ENCODE peak calls at places on chromosomes 16 and 17, in five cellular contexts. One of them, this sample, is unnamed.

GRCh38 chr17:51541215-51541614 is 280.9 kb downstream of the UTP18 start:
- DNase-seq in NCI-H1436 treated with DMSO at 0.1 percent for 48 hours: no peak
- DNase-seq in left lobe of liver: no peak
- DNase-seq in Right ventricle myocardium superior: no peak
- DNase-seq in kidney epithelial cell: no peak
- DNase-seq in this sample: no peak

GRCh38 chr17:77458202-77459017 is 317.6 kb downstream of the SEC14L1 start:
- DNase-seq in NCI-H1436 treated with DMSO at 0.1 percent for 48 hours: no peak
- DNase-seq in Right ventricle myocardium superior: no peak
- DNase-seq in kidney epithelial cell: no peak
- DNase-seq in left lobe of liver: no peak
- DNase-seq in this sample: no peak

GRCh38 chr16:19882641-19883040 is 2.0 kb downstream of the GPRC5B start:
- DNase-seq in Right ventricle myocardium superior: no peak
- DNase-seq in left lobe of liver: no peak
- DNase-seq in NCI-H1436 treated with DMSO at 0.1 percent for 48 hours: no peak
- DNase-seq in kidney epithelial cell: no peak
- DNase-seq in this sample: no peak

GRCh38 chr17:65583921-65584603 is 22.6 kb upstream of the AXIN2 start:
- DNase-seq in kidney epithelial cell: no peak
- DNase-seq in left lobe of liver: no peak
- DNase-seq in Right ventricle myocardium superior: peak
- DNase-seq in NCI-H1436 treated with DMSO at 0.1 percent for 48 hours: no peak
- DNase-seq in this sample: no peak

GRCh38 chr16:17470002-17470870 is 524 bp downstream of the XYLT1 start:
- DNase-seq in NCI-H1436 treated with DMSO at 0.1 percent for 48 hours: no peak
- DNase-seq in Right ventricle myocardium superior: peak
- DNase-seq in kidney epithelial cell: no peak
- DNase-seq in left lobe of liver: no peak
- DNase-seq in this sample: no peak

GRCh38 chr16:82040296-82040695 is 5.2 kb downstream of the HSD17B2 start:
- DNase-seq in kidney epithelial cell: no peak
- DNase-seq in NCI-H1436 treated with DMSO at 0.1 percent for 48 hours: no peak
- DNase-seq in left lobe of liver: no peak
- DNase-seq in Right ventricle myocardium superior: no peak
- DNase-seq in this sample: no peak

GRCh38 chr16:88742896-88743605 is 36.7 kb downstream of the CTU2 start:
- DNase-seq in NCI-H1436 treated with DMSO at 0.1 percent for 48 hours: no peak
- DNase-seq in Right ventricle myocardium superior: no peak
- DNase-seq in left lobe of liver: no peak
- DNase-seq in kidney epithelial cell: no peak
- DNase-seq in this sample: no peak

GRCh38 chr17:61399131-61400057 is at the start of gene TBX2:
- DNase-seq in NCI-H1436 treated with DMSO at 0.1 percent for 48 hours: no peak
- DNase-seq in Right ventricle myocardium superior: peak
- DNase-seq in left lobe of liver: peak
- DNase-seq in kidney epithelial cell: peak
- DNase-seq in this sample: peak

GRCh38 chr16:14015017-14015416 is 56.1 kb upstream of the MRTFB start:
- DNase-seq in left lobe of liver: no peak
- DNase-seq in kidney epithelial cell: no peak
- DNase-seq in NCI-H1436 treated with DMSO at 0.1 percent for 48 hours: no peak
- DNase-seq in Right ventricle myocardium superior: no peak
- DNase-seq in this sample: no peak

GRCh38 chr16:80014241-80014939 is 413.9 kb upstream of the MAF start:
- DNase-seq in Right ventricle myocardium superior: no peak
- DNase-seq in kidney epithelial cell: no peak
- DNase-seq in NCI-H1436 treated with DMSO at 0.1 percent for 48 hours: no peak
- DNase-seq in left lobe of liver: no peak
- DNase-seq in this sample: peak

GRCh38 chr17:57773557-57773956 is 28.5 kb upstream of the CCDC182 start:
- DNase-seq in left lobe of liver: no peak
- DNase-seq in kidney epithelial cell: no peak
- DNase-seq in Right ventricle myocardium superior: no peak
- DNase-seq in NCI-H1436 treated with DMSO at 0.1 percent for 48 hours: no peak
- DNase-seq in this sample: no peak

GRCh38 chr17:40516581-40517285 is 15.3 kb upstream of the TNS4 start:
- DNase-seq in NCI-H1436 treated with DMSO at 0.1 percent for 48 hours: no peak
- DNase-seq in Right ventricle myocardium superior: no peak
- DNase-seq in left lobe of liver: no peak
- DNase-seq in kidney epithelial cell: no peak
- DNase-seq in this sample: peak

GRCh38 chr16:16150117-16150877 is 73.0 kb downstream of the ABCC6 start:
- DNase-seq in NCI-H1436 treated with DMSO at 0.1 percent for 48 hours: no peak
- DNase-seq in left lobe of liver: peak
- DNase-seq in kidney epithelial cell: no peak
- DNase-seq in Right ventricle myocardium superior: peak
- DNase-seq in this sample: no peak

GRCh38 chr17:28276011-28276410 is 43.0 kb upstream of the TMEM97 start:
- DNase-seq in left lobe of liver: no peak
- DNase-seq in Right ventricle myocardium superior: no peak
- DNase-seq in kidney epithelial cell: no peak
- DNase-seq in NCI-H1436 treated with DMSO at 0.1 percent for 48 hours: no peak
- DNase-seq in this sample: no peak

GRCh38 chr17:39325528-39326240 is 75.7 kb downstream of the FBXL20 start:
- DNase-seq in Right ventricle myocardium superior: no peak
- DNase-seq in NCI-H1436 treated with DMSO at 0.1 percent for 48 hours: no peak
- DNase-seq in left lobe of liver: no peak
- DNase-seq in kidney epithelial cell: no peak
- DNase-seq in this sample: no peak

GRCh38 chr16:1393613-1394176 is 20.8 kb downstream of the UNKL start:
- DNase-seq in kidney epithelial cell: no peak
- DNase-seq in NCI-H1436 treated with DMSO at 0.1 percent for 48 hours: no peak
- DNase-seq in left lobe of liver: no peak
- DNase-seq in Right ventricle myocardium superior: no peak
- DNase-seq in this sample: no peak

GRCh38 chr17:34840758-34841157 is 120.5 kb downstream of the CCT6B start:
- DNase-seq in NCI-H1436 treated with DMSO at 0.1 percent for 48 hours: no peak
- DNase-seq in kidney epithelial cell: no peak
- DNase-seq in left lobe of liver: no peak
- DNase-seq in Right ventricle myocardium superior: no peak
- DNase-seq in this sample: no peak

GRCh38 chr17:269616-270514 is 82.7 kb downstream of the RPH3AL start:
- DNase-seq in Right ventricle myocardium superior: peak
- DNase-seq in left lobe of liver: peak
- DNase-seq in NCI-H1436 treated with DMSO at 0.1 percent for 48 hours: no peak
- DNase-seq in kidney epithelial cell: no peak
- DNase-seq in this sample: no peak

GRCh38 chr17:7922499-7923289 is 6.6 kb upstream of the RNF227 start:
- DNase-seq in NCI-H1436 treated with DMSO at 0.1 percent for 48 hours: peak
- DNase-seq in kidney epithelial cell: no peak
- DNase-seq in Right ventricle myocardium superior: peak
- DNase-seq in left lobe of liver: peak
- DNase-seq in this sample: no peak

GRCh38 chr16:66300501-66300900 is 66.0 kb upstream of the CDH5 start:
- DNase-seq in kidney epithelial cell: no peak
- DNase-seq in Right ventricle myocardium superior: no peak
- DNase-seq in left lobe of liver: peak
- DNase-seq in NCI-H1436 treated with DMSO at 0.1 percent for 48 hours: no peak
- DNase-seq in this sample: no peak

GRCh38 chr17:76252040-76252954 is 12.0 kb upstream of the RNF157 start:
- DNase-seq in kidney epithelial cell: peak
- DNase-seq in left lobe of liver: peak
- DNase-seq in Right ventricle myocardium superior: peak
- DNase-seq in NCI-H1436 treated with DMSO at 0.1 percent for 48 hours: no peak
- DNase-seq in this sample: peak

GRCh38 chr16:56919099-56919800 is 12.7 kb upstream of the HERPUD1 start:
- DNase-seq in NCI-H1436 treated with DMSO at 0.1 percent for 48 hours: no peak
- DNase-seq in left lobe of liver: no peak
- DNase-seq in kidney epithelial cell: no peak
- DNase-seq in Right ventricle myocardium superior: no peak
- DNase-seq in this sample: no peak

GRCh38 chr17:9215465-9215864 is 194.2 kb downstream of the NTN1 start:
- DNase-seq in Right ventricle myocardium superior: no peak
- DNase-seq in NCI-H1436 treated with DMSO at 0.1 percent for 48 hours: no peak
- DNase-seq in left lobe of liver: no peak
- DNase-seq in kidney epithelial cell: no peak
- DNase-seq in this sample: no peak

GRCh38 chr17:19024101-19025078 is 19.8 kb upstream of the FAM83G start:
- DNase-seq in kidney epithelial cell: no peak
- DNase-seq in Right ventricle myocardium superior: peak
- DNase-seq in left lobe of liver: no peak
- DNase-seq in NCI-H1436 treated with DMSO at 0.1 percent for 48 hours: no peak
- DNase-seq in this sample: no peak

GRCh38 chr17:81195941-81196495 is 26.7 kb downstream of the CEP131 start:
- DNase-seq in left lobe of liver: no peak
- DNase-seq in kidney epithelial cell: no peak
- DNase-seq in NCI-H1436 treated with DMSO at 0.1 percent for 48 hours: no peak
- DNase-seq in Right ventricle myocardium superior: peak
- DNase-seq in this sample: no peak

GRCh38 chr16:9159839-9160550 is 68.6 kb downstream of the HAPSTR1 start:
- DNase-seq in kidney epithelial cell: no peak
- DNase-seq in Right ventricle myocardium superior: peak
- DNase-seq in left lobe of liver: peak
- DNase-seq in NCI-H1436 treated with DMSO at 0.1 percent for 48 hours: no peak
- DNase-seq in this sample: peak

GRCh38 chr17:17933775-17934174 is 38.4 kb downstream of the TOM1L2 start:
- DNase-seq in kidney epithelial cell: no peak
- DNase-seq in NCI-H1436 treated with DMSO at 0.1 percent for 48 hours: no peak
- DNase-seq in left lobe of liver: no peak
- DNase-seq in Right ventricle myocardium superior: no peak
- DNase-seq in this sample: no peak

GRCh38 chr17:63082273-63082861 is 116.3 kb downstream of the TANC2 start:
- DNase-seq in Right ventricle myocardium superior: no peak
- DNase-seq in left lobe of liver: no peak
- DNase-seq in kidney epithelial cell: no peak
- DNase-seq in NCI-H1436 treated with DMSO at 0.1 percent for 48 hours: no peak
- DNase-seq in this sample: peak

GRCh38 chr17:10162034-10162433 is 36.4 kb downstream of the GAS7 start:
- DNase-seq in NCI-H1436 treated with DMSO at 0.1 percent for 48 hours: no peak
- DNase-seq in kidney epithelial cell: no peak
- DNase-seq in Right ventricle myocardium superior: no peak
- DNase-seq in left lobe of liver: no peak
- DNase-seq in this sample: no peak

This sample was measured in H4.